ENCODE peak calls at places on chromosomes 4 and X, in six cellular contexts. E is skeletal muscle cell; J is stimulated activated CD8-positive, alpha-beta memory T cell treated with anti-CD3 and anti-CD28 coated beads, Interleukin-7, amount 100 ng/mL, for 4 hours; Y is right cardiac atrium; Z is ascending aorta; T is LoVo. L is an unnamed sample.

GRCh38 chrX:129961180-129962083 is 21.0 kb upstream of the BCORL1 start:
- DNase-seq in J (no peak), T (peak), Z (no peak), Y (peak), E (no peak), L (peak)

GRCh38 chrX:121570072-121570841 is 522.8 kb downstream of the GLUD2 start:
- DNase-seq in Z (no peak), T (no peak), J (no peak), Y (no peak), E (no peak), L (no peak)

GRCh38 chr4:174012135-174012923 is 271.1 kb downstream of the FBXO8 start:
- DNase-seq in T (no peak), Y (no peak), E (no peak), J (no peak), Z (no peak), L (no peak)

GRCh38 chr4:82691431-82691830 is 107.2 kb downstream of the SCD5 start:
- DNase-seq in J (no peak), Z (no peak), Y (no peak), E (no peak), T (no peak), L (no peak)

GRCh38 chrX:104681214-104681613 is 115.2 kb downstream of the IL1RAPL2 start:
- DNase-seq in E (no peak), Z (no peak), J (no peak), Y (no peak), T (no peak), L (no peak)

GRCh38 chr4:120672558-120673147 is 249.9 kb downstream of the PRDM5 start:
- DNase-seq in E (no peak), Z (no peak), T (no peak), J (no peak), Y (no peak), L (no peak)

GRCh38 chr4:136818811-136819210 is 713.5 kb downstream of the PCDH18 start:
- DNase-seq in Y (no peak), E (no peak), Z (no peak), J (no peak), T (no peak), L (no peak)

GRCh38 chr4:24988776-24989175 is 42.0 kb downstream of the LGI2 start:
- DNase-seq in Y (no peak), J (no peak), Z (no peak), T (no peak), E (peak), L (no peak)

GRCh38 chr4:93029774-93030173 is 726.0 kb downstream of the GRID2 start:
- DNase-seq in T (no peak), J (no peak), Z (no peak), Y (no peak), E (peak), L (no peak)

GRCh38 chrX:29880977-29881376 is 334.4 kb upstream of the MAGEB2 start:
- DNase-seq in T (no peak), Y (no peak), Z (no peak), E (no peak), J (no peak), L (no peak)

GRCh38 chr4:38242822-38243384 is 282.7 kb downstream of the PTTG2 start:
- DNase-seq in Z (no peak), J (no peak), T (no peak), E (no peak), Y (no peak), L (no peak)

GRCh38 chr4:62771656-62772557 is 1571.8 kb downstream of the ADGRL3 start:
- DNase-seq in Y (no peak), J (no peak), E (no peak), T (no peak), Z (no peak), L (no peak)

GRCh38 chr4:48858130-48858529 is 27.2 kb downstream of the OCIAD1 start:
- DNase-seq in J (no peak), T (no peak), Y (no peak), E (no peak), Z (no peak), L (no peak)

L was measured in Right ventricle myocardium superior.